ENCODE peak calls at places on chromosomes 16 and 17, in four cellular contexts. J, R, D and G are unnamed samples.

GRCh38 chr17:64196626-64197025 is 66.4 kb downstream of the TEX2 start:
- DNase-seq in J (no peak), R (no peak), D (no peak), G (no peak)

GRCh38 chr17:75848523-75849303 is 4.5 kb upstream of the UNC13D start:
- DNase-seq in J (peak), D (no peak), R (peak), G (no peak)

GRCh38 chr17:73493212-73493814 is 150.9 kb downstream of the SDK2 start:
- DNase-seq in J (no peak), D (no peak), R (no peak), G (no peak)

GRCh38 chr17:4901648-4902344 is 1.1 kb downstream of the CHRNE start:
- DNase-seq in R (peak), J (no peak), D (no peak), G (peak)

GRCh38 chr16:20504418-20504817 is 53.1 kb downstream of the ACSM2A start:
- DNase-seq in J (no peak), D (no peak), R (no peak), G (no peak)

GRCh38 chr17:60442271-60443201 is 20.2 kb downstream of the CHCT1 start:
- DNase-seq in D (no peak), R (no peak), J (no peak), G (no peak)

GRCh38 chr16:10828851-10829331 is 10.3 kb upstream of the TVP23A start:
- DNase-seq in J (peak), R (peak), D (no peak), G (peak)

GRCh38 chr17:34740516-34740915 is 161.1 kb downstream of the TMEM132E start:
- DNase-seq in D (no peak), R (no peak), J (peak), G (no peak)

GRCh38 chr16:67233596-67233995 is 6.7 kb downstream of the TMEM208 start:
- DNase-seq in D (no peak), J (no peak), R (no peak), G (no peak)

GRCh38 chr17:66667491-66668030 is 167.4 kb upstream of the CACNG5 start:
- DNase-seq in R (no peak), D (no peak), J (no peak), G (no peak)

GRCh38 chr16:85185281-85185680 is 73.0 kb upstream of the CIBAR2 start:
- DNase-seq in R (no peak), J (no peak), D (no peak), G (no peak)

GRCh38 chr16:78866556-78866955 is 734.0 kb downstream of the MAF start:
- DNase-seq in R (no peak), J (no peak), D (no peak), G (no peak)

GRCh38 chr16:27314986-27315332 is 1.2 kb downstream of the IL4R start:
- DNase-seq in J (no peak), D (no peak), R (no peak), G (no peak)
- H3K27ac ChIP-seq in J (peak), D (peak), R (peak), G (peak)

DNA sequence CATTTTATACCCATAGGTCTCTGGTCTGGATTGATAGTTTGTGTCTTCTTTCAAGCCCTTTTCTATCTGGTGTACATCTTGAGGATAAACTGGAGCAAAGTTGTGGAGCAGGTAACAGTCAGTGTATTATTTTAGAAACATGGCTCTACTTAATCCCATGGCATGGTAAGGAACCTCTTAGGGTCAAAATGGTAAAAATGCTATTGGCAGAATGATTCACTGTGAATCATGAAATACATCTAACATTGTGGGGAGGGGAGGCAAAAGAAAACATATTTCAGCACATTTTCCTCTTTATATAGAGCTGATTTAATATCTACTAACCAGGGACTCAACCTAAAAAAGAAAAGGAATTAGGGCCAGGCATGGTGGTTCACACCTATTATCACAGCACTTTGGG is 17.9 kb upstream of the ALDH3A2 start:
- DNase-seq in D (no peak), J (no peak), R (no peak), G (no peak)
- TF ChIP-seq POLR2A in D (no peak), J (no peak), R (no peak), G (no peak)

GRCh38 chr17:82895087-82895486 is 55.3 kb upstream of the ZNF750 start:
- DNase-seq in D (no peak), J (no peak), R (no peak), G (no peak)

GRCh38 chr17:82892869-82893565 is 53.2 kb upstream of the ZNF750 start:
- DNase-seq in R (no peak), D (no peak), J (peak), G (peak)

GRCh38 chr17:82896071-82897000 is 56.5 kb upstream of the ZNF750 start:
- DNase-seq in D (no peak), J (no peak), R (no peak), G (no peak)

GRCh38 chr17:82891911-82892310 is 52.1 kb upstream of the ZNF750 start:
- DNase-seq in R (no peak), D (no peak), J (no peak), G (no peak)

GRCh38 chr17:82893779-82894178 is 54.0 kb upstream of the ZNF750 start:
- DNase-seq in D (no peak), R (no peak), J (no peak), G (no peak)
- TF ChIP-seq CTCF in D (no peak), R (no peak), J (no peak), G (no peak)

GRCh38 chr17:81735181-81736102 is 23.4 kb downstream of the SLC25A10 start:
- DNase-seq in J (peak), D (no peak), R (peak), G (no peak)
- H3K27ac ChIP-seq in J (no peak), D (peak), R (peak), G (no peak)

GRCh38 chr16:87690911-87691685 is 74.7 kb downstream of the KLHDC4 start:
- DNase-seq in R (no peak), D (no peak), J (no peak), G (no peak)
- TF ChIP-seq POLR2A in R (no peak), D (no peak), J (no peak), G (no peak)